ENCODE peak calls at places on chromosomes 12 and 14, in five cellular contexts. C is ovary, J is HCT116, Z is suprapubic skin, K is adrenal gland. N is an unnamed sample. For H3K4me1, the result is how much of the 10 kb centered on the place peaks cover.

GRCh38 chr14:87205811-87206210 is 787.2 kb downstream of the GALC start:
- DNase-seq in K (no peak), C (no peak), J (no peak), Z (no peak), N (no peak)

GRCh38 chr12:31471061-31471460 is 119.9 kb downstream of the DENND5B start:
- DNase-seq in Z (no peak), K (no peak), J (no peak), C (no peak), N (no peak)

GRCh38 chr12:114916531-114916930 is 232.6 kb upstream of the TBX3 start:
- DNase-seq in K (no peak), J (no peak), C (no peak), Z (no peak), N (no peak)

GRCh38 chr14:87952307-87953094 is 40.5 kb downstream of the GALC start:
- DNase-seq in K (no peak), Z (no peak), C (no peak), J (no peak), N (no peak)

GRCh38 chr14:100143934-100144333 is 15.5 kb downstream of the DEGS2 start:
- DNase-seq in K (no peak), J (no peak), C (no peak), Z (no peak), N (no peak)

GRCh38 chr12:87556985-87557384 is 472.2 kb downstream of the C12orf50 start:
- DNase-seq in J (no peak), C (no peak), K (no peak), Z (no peak), N (no peak)

GRCh38 chr14:56194062-56194461 is 75.9 kb downstream of the PELI2 start:
- DNase-seq in K (no peak), J (no peak), Z (no peak), C (no peak), N (no peak)

GRCh38 chr14:51548187-51548586 is 103.5 kb upstream of the FRMD6 start:
- DNase-seq in C (no peak), K (no peak), J (no peak), Z (no peak), N (no peak)

GRCh38 chr14:20697273-20698017 is 8.9 kb downstream of the ANG start:
- DNase-seq in Z (no peak), J (peak), K (peak), C (no peak), N (no peak)

GRCh38 chr12:6376079-6376941 is 947 bp upstream of the SCNN1A start:
- DNase-seq in C (no peak), K (peak), Z (no peak), J (no peak), N (peak)

GRCh38 chr12:93468008-93468371 is 676 bp downstream of the MRPL42 start:
- DNase-seq in Z (no peak), C (no peak), J (no peak), K (no peak), N (no peak)

GRCh38 chr12:67419810-67420209 is 150.7 kb downstream of the CAND1 start:
- DNase-seq in J (no peak), C (no peak), K (no peak), Z (no peak), N (no peak)

GRCh38 chr12:108701779-108702435 is 29.4 kb downstream of the CORO1C start:
- DNase-seq in J (no peak), K (no peak), Z (no peak), C (no peak), N (no peak)

GRCh38 chr12:112788205-112788604 is 3.3 kb upstream of the RPH3A start:
- DNase-seq in J (no peak), Z (no peak), K (no peak), C (no peak), N (no peak)

GRCh38 chr14:36971263-36971855 is 201.0 kb downstream of the SLC25A21 start:
- DNase-seq in Z (no peak), C (no peak), K (no peak), J (no peak), N (no peak)

GRCh38 chr14:90510208-90510607 is 113.4 kb downstream of the CALM1 start:
- DNase-seq in C (no peak), Z (no peak), K (no peak), J (no peak), N (peak)

GRCh38 chr14:90512332-90512951 is 115.6 kb downstream of the CALM1 start:
- DNase-seq in C (no peak), Z (no peak), J (no peak), K (no peak), N (no peak)

GRCh38 chr14:90511795-90512331 is 115.0 kb downstream of the CALM1 start:
- DNase-seq in K (no peak), C (no peak), J (no peak), Z (no peak), N (no peak)

GRCh38 chr14:90509403-90509802 is 112.6 kb downstream of the CALM1 start:
- DNase-seq in Z (no peak), K (no peak), C (no peak), J (no peak), N (no peak)

GRCh38 chr14:90511252-90511651 is 114.4 kb downstream of the CALM1 start:
- DNase-seq in K (no peak), C (no peak), J (no peak), Z (no peak), N (no peak)
- H3K4me1 ChIP-seq in K (under half), C (under half), J (under half), Z (under half), N (under half)

GRCh38 chr14:30621954-30622830 is at the start of gene SCFD1:
- DNase-seq in J (peak), Z (peak), K (peak), C (peak), N (peak)
- TF ChIP-seq POLR2A in J (peak), Z (peak), K (peak), C (peak), N (peak)

GRCh38 chr14:35399083-35399807 is 5.3 kb downstream of the NFKBIA start:
- DNase-seq in C (no peak), J (no peak), K (no peak), Z (no peak), N (no peak)

GRCh38 chr14:35400707-35401421 is 3.7 kb downstream of the NFKBIA start:
- DNase-seq in C (no peak), K (no peak), J (no peak), Z (no peak), N (peak)

GRCh38 chr14:35395283-35395682 is 9.3 kb downstream of the NFKBIA start:
- DNase-seq in Z (no peak), C (no peak), J (no peak), K (no peak), N (no peak)

GRCh38 chr14:35401422-35401729 is 3.2 kb downstream of the NFKBIA start:
- DNase-seq in K (no peak), Z (no peak), J (no peak), C (no peak), N (no peak)

GRCh38 chr14:35398095-35398584 is 6.4 kb downstream of the NFKBIA start:
- DNase-seq in K (no peak), C (no peak), J (no peak), Z (no peak), N (no peak)
- H3K4me1 ChIP-seq in K (under half), C (under half), J (under half), Z (half or more), N (half or more)

GRCh38 chr12:122958198-122958888 is 7.9 kb downstream of the ABCB9 start:
- DNase-seq in K (no peak), C (no peak), J (no peak), Z (no peak), N (no peak)
- TF ChIP-seq POLR2A in K (no peak), C (no peak), J (no peak), Z (no peak), N (no peak)

GRCh38 chr12:104596876-104597833 is 140.4 kb downstream of the CHST11 start:
- DNase-seq in Z (peak), C (no peak), J (no peak), K (no peak), N (no peak)

GRCh38 chr12:104593482-104593881 is 136.7 kb downstream of the CHST11 start:
- DNase-seq in Z (no peak), J (no peak), K (no peak), C (no peak), N (no peak)

GRCh38 chr12:104599272-104599984 is 142.7 kb downstream of the CHST11 start:
- DNase-seq in K (peak), Z (no peak), J (no peak), C (no peak), N (no peak)

GRCh38 chr12:104598342-104599271 is 141.9 kb downstream of the CHST11 start:
- DNase-seq in C (no peak), Z (no peak), J (no peak), K (peak), N (no peak)

GRCh38 chr12:104596128-104596799 is 139.5 kb downstream of the CHST11 start:
- DNase-seq in K (peak), J (no peak), Z (peak), C (no peak), N (peak)
- H3K4me1 ChIP-seq in K (under half), J (under half), Z (under half), C (under half), N (under half)

DNA sequence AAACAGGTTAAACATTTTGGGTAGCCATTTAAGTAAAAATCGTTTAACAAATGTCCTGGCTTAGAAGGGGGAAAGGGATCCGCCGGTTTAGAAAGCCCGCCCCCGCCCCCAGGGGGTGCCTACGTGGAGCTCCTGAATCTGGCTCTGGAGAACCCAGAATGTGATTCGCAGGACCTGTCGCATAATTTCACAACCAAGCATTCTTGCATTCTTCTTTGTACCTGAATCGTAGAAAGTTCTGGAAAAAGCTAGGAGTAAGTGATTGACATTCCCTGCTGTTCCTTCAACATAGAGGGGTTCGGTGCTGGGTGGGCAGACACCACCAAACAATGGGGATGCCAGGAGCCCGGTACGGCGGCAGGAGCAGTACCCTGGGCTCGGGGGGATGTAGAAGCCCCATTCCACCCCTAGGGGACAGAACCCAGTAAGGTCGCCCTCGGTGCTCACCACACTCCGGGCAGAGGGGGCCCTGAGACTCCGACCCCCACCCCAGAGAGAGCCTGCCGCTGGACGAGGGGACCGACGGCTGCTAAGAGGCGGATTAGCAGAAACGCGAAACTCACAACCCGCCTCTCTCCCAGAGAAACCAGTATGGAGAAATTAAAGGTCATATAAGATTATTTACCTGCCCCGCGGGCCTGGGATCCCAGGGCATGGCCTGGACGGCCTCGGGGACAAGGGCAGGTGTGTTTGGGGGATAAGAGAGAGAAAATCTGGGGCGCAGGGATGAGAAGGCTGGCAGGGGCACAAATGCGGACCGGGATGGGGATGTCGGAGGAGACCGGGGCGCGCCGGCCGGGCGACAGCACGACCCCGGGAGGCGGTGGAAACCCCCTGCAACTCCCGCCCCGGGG is 547 bp downstream of the CSRP2 start:
- DNase-seq in J (peak), Z (no peak), K (peak), C (peak), N (no peak)
- TF ChIP-seq POLR2A in J (no peak), Z (no peak), K (no peak), C (no peak), N (no peak)

GRCh38 chr12:132045751-132046150 is 96.0 kb downstream of the EP400 start:
- DNase-seq in K (no peak), C (no peak), Z (no peak), J (no peak), N (no peak)
- H3K4me1 ChIP-seq in K (under half), C (under half), Z (under half), J (under half), N (under half)

GRCh38 chr12:33253123-33253522 is 186.5 kb downstream of the SYT10 start:
- DNase-seq in Z (no peak), J (no peak), K (no peak), C (no peak), N (no peak)
- TF ChIP-seq POLR2A in Z (no peak), J (no peak), K (no peak), C (no peak), N (no peak)